ENCODE peak calls at places on chromosomes 4 and X, in six cellular contexts. K is NCI-H1417 treated with DMSO at 0.1 percent for 48 hours; E is CD4-positive, alpha-beta memory T cell; O is fibroblast of the aortic adventitia; X is bronchial epithelial cell; Z is Kasumi-1. H is an unnamed sample.

GRCh38 chrX:19852014-19853005 is 35.1 kb downstream of the SH3KBP1 start:
- DNase-seq in K (no peak), E (no peak), O (peak; percentile 78), X (no peak), Z (no peak), H (no peak)

GRCh38 chrX:78517124-78517523 is 142.0 kb downstream of the RTL3 start:
- DNase-seq in K (no peak), E (peak; percentile 87), O (peak; percentile 59), X (peak; percentile 90), Z (no peak), H (no peak)

GRCh38 chrX:153644356-153645125 is 2.5 kb upstream of the DUSP9 start:
- DNase-seq in K (no peak), E (no peak), O (no peak), X (no peak), Z (no peak), H (no peak)

GRCh38 chr4:23422878-23423277 is 467.0 kb downstream of the PPARGC1A start:
- DNase-seq in K (no peak), E (no peak), O (no peak), X (peak; percentile 4), Z (no peak), H (no peak)

GRCh38 chr4:168666531-168666930 is 169.7 kb downstream of the PALLD start:
- DNase-seq in K (no peak), E (no peak), O (peak; percentile 54), X (no peak), Z (no peak), H (no peak)

GRCh38 chrX:49040376-49040955 is 2.7 kb downstream of the TFE3 start:
- DNase-seq in K (no peak), E (no peak), O (peak; percentile 35), X (peak; percentile 26), Z (no peak), H (no peak)

GRCh38 chr4:2537011-2537830 is 774 bp downstream of the FAM193A start:
- DNase-seq in K (no peak), E (peak; percentile 51), O (peak; percentile 25), X (peak; percentile 30), Z (peak; percentile 31), H (no peak)

GRCh38 chrX:36916941-36917340 is 91.2 kb upstream of the FAM47C start:
- DNase-seq in K (no peak), E (no peak), O (no peak), X (no peak), Z (no peak), H (no peak)

GRCh38 chrX:281166-281999 is at the start of gene PLCXD1:
- DNase-seq in K (no peak), E (no peak), O (peak; percentile 34), X (no peak), Z (no peak), H (no peak)

GRCh38 chr4:3257125-3257690 is 8.2 kb downstream of the MSANTD1 start:
- DNase-seq in K (peak; percentile 13), E (no peak), O (no peak), X (peak; percentile 60), Z (no peak), H (peak; percentile 52)

GRCh38 chr4:144902614-144903013 is 195.4 kb downstream of the ANAPC10 start:
- DNase-seq in K (no peak), E (no peak), O (no peak), X (no peak), Z (no peak), H (no peak)

GRCh38 chrX:48278958-48279357 is 23.8 kb downstream of the SSX1 start:
- DNase-seq in K (no peak), E (no peak), O (no peak), X (no peak), Z (no peak), H (no peak)

GRCh38 chrX:37000140-37000539 is 8.0 kb upstream of the FAM47C start:
- DNase-seq in K (no peak), E (no peak), O (no peak), X (no peak), Z (no peak), H (no peak)

GRCh38 chr4:41644915-41645295 is 103.6 kb downstream of the PHOX2B start:
- DNase-seq in K (no peak), E (no peak), O (no peak), X (no peak), Z (no peak), H (no peak)

GRCh38 chr4:24853142-24853541 is 57.8 kb downstream of the SOD3 start:
- DNase-seq in K (no peak), E (no peak), O (peak; percentile 60), X (peak; percentile 83), Z (no peak), H (no peak)

GRCh38 chr4:1572521-1572920 is 111.6 kb downstream of the FAM53A start:
- DNase-seq in K (no peak), E (no peak), O (no peak), X (no peak), Z (no peak), H (no peak)

GRCh38 chr4:111074523-111075114 is 451.7 kb upstream of the PITX2 start:
- DNase-seq in K (no peak), E (no peak), O (no peak), X (no peak), Z (no peak), H (no peak)

GRCh38 chr4:126701756-126702155 is 931.0 kb upstream of the INTU start:
- DNase-seq in K (no peak), E (no peak), O (peak; percentile 70), X (peak; percentile 32), Z (no peak), H (no peak)